ENCODE peak calls at places on chromosomes 6 and 20, in ten cellular contexts. V is PC-9; D is H7; G is cardiac muscle cell; F is brain microvascular endothelial cell; W is aorta; N is CD8-positive, alpha-beta T cell; M is small intestine; O is upper lobe of right lung; A is psoas muscle. S is an unnamed sample.
A peak's percentile ranks its signal among the peaks of the same experiment; 100 is the strongest.

GRCh38 chr6:170371588-170371987 is 65.0 kb downstream of the FAM120B start:
- DNase-seq in V (no peak), O (no peak), A (no peak), N (no peak), G (peak; percentile 21), M (no peak), W (no peak), F (no peak), D (peak; percentile 79), S (no peak)

GRCh38 chr6:4472953-4473642 is 303.1 kb upstream of the CDYL start:
- DNase-seq in N (no peak), A (no peak), G (no peak), O (no peak), M (no peak), F (no peak), W (no peak), D (no peak), V (no peak), S (no peak)

GRCh38 chr6:99151634-99152344 is 197.7 kb downstream of the FAXC start:
- DNase-seq in V (peak; percentile 38), A (no peak), M (peak; percentile 27), W (no peak), F (peak; percentile 43), D (peak; percentile 60), O (peak; percentile 67), N (peak; percentile 20), G (peak; percentile 11), S (peak; percentile 20)

GRCh38 chr6:150403458-150404245 is 34.8 kb downstream of the IYD start:
- DNase-seq in A (no peak), O (no peak), N (no peak), W (peak; percentile 80), M (peak; percentile 14), F (peak; percentile 98), V (peak; percentile 36), G (peak; percentile 98), D (no peak), S (no peak)

GRCh38 chr6:49550413-49551125 is at the start of gene C6orf141:
- DNase-seq in M (peak; percentile 53), G (peak; percentile 37), N (no peak), W (no peak), F (no peak), A (no peak), D (peak; percentile 85), V (peak; percentile 83), O (peak; percentile 66), S (peak; percentile 28)

GRCh38 chr6:112466378-112467151 is 119.4 kb downstream of the RFPL4B start:
- DNase-seq in D (no peak), F (peak; percentile 14), W (no peak), G (peak; percentile 49), A (no peak), V (peak; percentile 7), M (no peak), O (no peak), N (no peak), S (peak; percentile 3)

GRCh38 chr6:164882236-164882635 is 427.2 kb downstream of the C6orf118 start:
- DNase-seq in A (no peak), G (no peak), O (no peak), D (no peak), W (no peak), V (no peak), F (no peak), N (no peak), M (no peak), S (no peak)

GRCh38 chr6:112180095-112180820 is 74.1 kb downstream of the LAMA4 start:
- DNase-seq in A (no peak), G (peak; percentile 92), D (peak; percentile 33), V (peak; percentile 26), F (no peak), W (no peak), N (peak; percentile 52), O (no peak), M (peak; percentile 75), S (no peak)

GRCh38 chr20:6686171-6686570 is 81.3 kb upstream of the BMP2 start:
- DNase-seq in O (no peak), V (no peak), D (no peak), M (no peak), F (no peak), A (no peak), N (no peak), W (no peak), G (no peak), S (no peak)

GRCh38 chr6:137161975-137162374 is 11.5 kb downstream of the IL22RA2 start:
- DNase-seq in F (no peak), M (no peak), D (no peak), A (no peak), W (no peak), N (no peak), O (no peak), G (peak; percentile 3), V (peak; percentile 30), S (no peak)

GRCh38 chr20:60900581-60900980 is 351.5 kb upstream of the CDH4 start:
- DNase-seq in O (no peak), W (no peak), F (no peak), D (no peak), G (no peak), M (no peak), V (no peak), N (no peak), A (no peak), S (no peak)

GRCh38 chr6:3723966-3724365 is 27.5 kb downstream of the PXDC1 start:
- DNase-seq in O (no peak), M (no peak), D (no peak), A (no peak), G (no peak), N (no peak), F (peak; percentile 23), W (no peak), V (no peak), S (no peak)

GRCh38 chr20:51473256-51473655 is 69.3 kb downstream of the NFATC2 start:
- DNase-seq in A (no peak), M (no peak), D (no peak), V (no peak), N (no peak), W (no peak), O (no peak), G (no peak), F (no peak), S (no peak)

GRCh38 chr20:50339196-50339901 is 148.7 kb downstream of the CEBPB start:
- DNase-seq in M (no peak), N (no peak), O (no peak), V (no peak), D (no peak), G (peak; percentile 60), F (no peak), A (no peak), W (no peak), S (peak; percentile 36)

GRCh38 chr6:106648651-106649308 is 19.4 kb downstream of the QRSL1 start:
- DNase-seq in G (no peak), M (no peak), A (no peak), F (no peak), V (no peak), O (no peak), D (no peak), N (no peak), W (no peak), S (no peak)
- H3K36me3 ChIP-seq in G (peaks cover 39% of the 10 kb centered on the region), M (peaks cover 5% of the 10 kb centered on the region), A (peaks cover 10% of the 10 kb centered on the region), F (peaks cover 5% of the 10 kb centered on the region), V (peaks cover 26% of the 10 kb centered on the region), O (peaks cover 75% of the 10 kb centered on the region), D (peaks cover 9% of the 10 kb centered on the region), N (peaks cover 15% of the 10 kb centered on the region), W (peaks cover 3% of the 10 kb centered on the region), S (peaks cover 1% of the 10 kb centered on the region)

GRCh38 chr6:41073968-41074691 is 1.4 kb downstream of the NFYA start:
- DNase-seq in M (peak; percentile 64), D (no peak), V (no peak), A (no peak), G (peak; percentile 33), F (peak; percentile 3), N (no peak), W (no peak), O (no peak), S (no peak)
- H3K4me3 ChIP-seq in M (peak overlapping the region; percentile 94), D (peak overlapping the region; percentile 82), V (peak overlapping the region; percentile 82), A (peak overlapping the region; percentile 90), G (peak overlapping the region; percentile 83), F (peak overlapping the region; percentile 89), N (peak overlapping the region; percentile 86), W (peak overlapping the region; percentile 32), O (peak overlapping the region; percentile 87), S (peak overlapping the region; percentile 100)

DNA sequence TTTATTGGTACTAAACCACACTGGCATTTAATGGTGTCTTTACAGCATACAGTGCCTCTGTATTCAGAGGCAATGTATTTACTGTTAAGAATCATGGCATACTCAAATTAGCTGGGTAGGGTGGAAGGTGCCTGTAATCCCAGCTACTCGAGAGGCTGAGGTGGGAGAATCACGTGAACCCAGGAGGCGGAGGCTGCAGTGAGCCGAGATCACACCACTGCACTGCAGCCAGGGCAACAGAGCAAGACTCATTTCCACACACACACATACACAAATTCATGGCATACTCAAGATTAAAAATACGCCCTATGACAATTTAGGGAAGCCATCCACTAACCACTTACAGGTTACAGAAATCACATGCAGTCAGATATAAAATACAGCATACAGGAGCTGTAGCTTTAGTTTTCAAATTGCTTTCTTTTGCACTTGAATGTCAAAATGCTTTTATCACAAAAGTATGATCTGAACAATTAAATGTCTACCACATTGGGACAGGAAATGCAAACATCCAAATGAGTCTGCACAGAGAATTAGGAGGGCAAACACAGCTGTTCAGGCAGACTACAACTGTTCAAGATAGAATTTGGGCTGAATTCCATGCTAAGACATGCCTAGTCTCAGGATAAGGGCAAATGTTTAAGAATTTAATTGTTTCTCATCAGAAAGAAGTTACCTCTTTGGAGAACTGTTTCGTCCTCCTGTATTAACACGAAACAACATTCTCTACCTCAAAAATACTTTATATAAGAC is 36.4 kb downstream of the CSNK2A1 start:
- DNase-seq in V (no peak), D (no peak), O (no peak), F (no peak), G (no peak), N (no peak), W (no peak), M (no peak), A (no peak), S (no peak)
- H3K36me3 ChIP-seq in V (peaks cover 48% of the 10 kb centered on the region), D (peaks cover 27% of the 10 kb centered on the region), O (peaks cover 52% of the 10 kb centered on the region), F (peaks cover 49% of the 10 kb centered on the region), G (peaks cover 42% of the 10 kb centered on the region), N (peaks cover 45% of the 10 kb centered on the region), W (no peaks in the 10 kb centered on the region), M (peaks cover 19% of the 10 kb centered on the region), A (peaks cover 11% of the 10 kb centered on the region), S (peaks cover 8% of the 10 kb centered on the region)

DNA sequence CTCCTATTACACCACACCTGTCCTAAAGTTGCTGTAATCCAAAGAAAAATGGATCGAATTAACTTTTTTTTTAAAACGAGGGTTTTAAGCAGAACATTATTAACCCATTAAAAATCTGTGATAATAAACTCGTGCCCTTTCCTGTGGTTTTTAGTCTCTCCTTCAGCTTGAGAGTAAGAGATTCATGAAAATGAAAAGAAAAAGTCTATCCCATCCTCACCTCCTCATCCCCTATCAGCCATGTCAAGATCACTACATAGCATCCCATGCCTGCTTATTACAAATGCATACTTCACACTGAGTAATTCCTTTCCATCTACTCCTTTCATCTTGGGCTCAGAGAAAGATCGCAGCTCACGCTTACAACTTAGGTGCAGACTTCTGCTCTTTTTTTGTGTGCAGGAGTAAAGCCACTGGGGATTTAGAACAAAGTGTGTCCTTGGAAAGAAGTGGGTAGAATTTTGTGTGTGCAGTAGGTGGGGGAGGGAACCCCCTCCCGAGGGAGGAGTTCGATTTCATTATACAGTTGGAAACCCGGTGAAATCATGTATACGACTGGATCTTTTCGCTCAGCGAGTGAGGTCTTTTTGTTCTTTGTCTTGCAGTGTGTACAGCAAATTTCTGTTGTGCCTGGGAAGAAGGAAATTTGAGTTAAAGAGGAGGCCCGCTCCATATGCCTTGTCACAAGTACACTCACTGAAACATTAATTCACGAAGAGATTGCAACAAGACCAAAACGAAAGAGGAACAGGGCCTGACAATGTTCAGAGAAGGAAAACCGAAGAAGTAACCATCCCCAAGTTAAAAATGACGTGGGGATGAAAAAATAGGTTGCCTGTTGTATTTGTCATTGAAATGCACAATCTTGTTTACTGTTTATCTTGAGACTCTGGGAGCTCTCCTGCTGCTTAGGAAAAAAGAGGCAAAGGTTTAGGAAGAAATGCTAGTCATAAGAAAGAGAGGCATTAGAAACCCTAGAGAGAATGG is 146.5 kb upstream of the ZNF217 start:
- DNase-seq in F (no peak), M (peak; percentile 69), A (no peak), G (peak; percentile 45), O (no peak), V (no peak), W (no peak), N (no peak), D (no peak), S (no peak)
- H3K4me3 ChIP-seq in F (peak overlapping the region; percentile 10), M (no peak overlapping the region), A (no peak overlapping the region), G (no peak overlapping the region), O (peak overlapping the region; percentile 6), V (peak overlapping the region; percentile 62), W (no peak overlapping the region), N (peak overlapping the region; percentile 10), D (no peak overlapping the region), S (peak overlapping the region; percentile 50)

S was measured in GM06990.